ENCODE peak calls at places on chromosomes 13 and 19, in four cellular contexts. P, W, I and H are unnamed samples.

GRCh38 chr13:30415430-30416030 is 6.8 kb upstream of the UBE2L5 start:
- DNase-seq in P (no peak), W (no peak), I (no peak), H (no peak)

GRCh38 chr13:47399599-47399998 is 502.7 kb upstream of the HTR2A start:
- DNase-seq in P (no peak), W (no peak), I (no peak), H (no peak)

GRCh38 chr19:55484571-55485438 is at the start of gene NAT14:
- DNase-seq in P (peak), W (peak), I (peak), H (peak)

GRCh38 chr19:38152461-38153379 is 71.3 kb downstream of the DPF1 start:
- DNase-seq in P (peak), W (no peak), I (no peak), H (no peak)

GRCh38 chr13:42333613-42334328 is 61.8 kb downstream of the AKAP11 start:
- DNase-seq in P (peak), W (peak), I (no peak), H (peak)

GRCh38 chr19:3507371-3508120 is 1.4 kb downstream of the FZR1 start:
- DNase-seq in P (no peak), W (peak), I (no peak), H (peak)

GRCh38 chr13:61255035-61255796 is 160.4 kb downstream of the PCDH20 start:
- DNase-seq in P (no peak), W (peak), I (no peak), H (peak)

GRCh38 chr13:49997935-49998334 is 1.1 kb downstream of the TRIM13 start:
- DNase-seq in P (no peak), W (no peak), I (no peak), H (no peak)

GRCh38 chr19:46716013-46716671 is 772 bp downstream of the PRKD2 start:
- DNase-seq in P (no peak), W (peak), I (peak), H (no peak)

GRCh38 chr13:112968380-112968909 is 569 bp upstream of the MCF2L start:
- DNase-seq in P (no peak), W (no peak), I (peak), H (no peak)

GRCh38 chr19:20964798-20965197 is 41.7 kb downstream of the ZNF85 start:
- DNase-seq in P (no peak), W (no peak), I (no peak), H (no peak)

GRCh38 chr13:51058461-51059167 is 52.5 kb downstream of the C13orf42 start:
- DNase-seq in P (no peak), W (no peak), I (no peak), H (no peak)

GRCh38 chr13:78239681-78240080 is 321.1 kb upstream of the EDNRB start:
- DNase-seq in P (peak), W (no peak), I (no peak), H (no peak)

GRCh38 chr19:44662686-44663085 is 8.6 kb upstream of the CEACAM19 start:
- DNase-seq in P (peak), W (no peak), I (no peak), H (no peak)

GRCh38 chr19:16368385-16369305 is 44.0 kb downstream of the KLF2 start:
- DNase-seq in P (no peak), W (no peak), I (no peak), H (no peak)

GRCh38 chr13:91353494-91353893 is 6.0 kb downstream of the MIR17HG start:
- DNase-seq in P (no peak), W (no peak), I (no peak), H (no peak)

GRCh38 chr13:76903544-76904162 is 17.4 kb upstream of the KCTD12 start:
- DNase-seq in P (peak), W (peak), I (peak), H (peak)

GRCh38 chr13:42239644-42240043 is 32.3 kb upstream of the AKAP11 start:
- DNase-seq in P (peak), W (no peak), I (no peak), H (no peak)

GRCh38 chr13:23796546-23796945 is 92.7 kb downstream of the MIPEP start:
- DNase-seq in P (peak), W (no peak), I (no peak), H (no peak)

GRCh38 chr13:70424928-70425327 is 316.7 kb upstream of the KLHL1 start:
- DNase-seq in P (no peak), W (no peak), I (no peak), H (no peak)

GRCh38 chr19:33704271-33704670 is 82.5 kb downstream of the CHST8 start:
- DNase-seq in P (no peak), W (no peak), I (no peak), H (no peak)

GRCh38 chr13:57557979-57558529 is 73.5 kb upstream of the PCDH17 start:
- DNase-seq in P (no peak), W (no peak), I (no peak), H (no peak)

GRCh38 chr19:48530044-48530720 is 18.5 kb upstream of the LMTK3 start:
- DNase-seq in P (no peak), W (no peak), I (no peak), H (no peak)

GRCh38 chr13:28531195-28531955 is 36.4 kb upstream of the FLT1 start:
- DNase-seq in P (peak), W (peak), I (no peak), H (no peak)

GRCh38 chr19:14139944-14140343 is 3.6 kb upstream of the ASF1B start:
- DNase-seq in P (no peak), W (no peak), I (no peak), H (no peak)

GRCh38 chr19:49488046-49488862 is 846 bp downstream of the RPL13A start:
- DNase-seq in P (no peak), W (peak), I (no peak), H (no peak)

GRCh38 chr13:111969551-111970135 is 97.3 kb upstream of the SOX1 start:
- DNase-seq in P (no peak), W (no peak), I (no peak), H (no peak)

GRCh38 chr13:39259371-39259770 is 221.1 kb downstream of the NHLRC3 start:
- DNase-seq in P (no peak), W (no peak), I (no peak), H (no peak)

GRCh38 chr13:112896736-112897602 is 72.0 kb upstream of the MCF2L start:
- DNase-seq in P (no peak), W (no peak), I (no peak), H (no peak)

GRCh38 chr19:3479819-3480215 is 508 bp downstream of the SMIM24 start:
- DNase-seq in P (no peak), W (no peak), I (no peak), H (peak)

GRCh38 chr19:1739960-1740629 is 13.2 kb upstream of the ONECUT3 start:
- DNase-seq in P (no peak), W (no peak), I (no peak), H (no peak)